ENCODE peak calls at places on chromosomes 2 and 18, in nine cellular contexts. P, C, U, M, T, S, W, O and H are unnamed samples.

GRCh38 chr2:84906108-84906899 is 848 bp downstream of the TMSB10 start:
- DNase-seq in P (peak), C (no peak), U (peak), M (peak), T (no peak), S (no peak), W (peak), O (peak), H (peak)

GRCh38 chr2:127320586-127321275 is 26.8 kb upstream of the ERCC3 start:
- DNase-seq in P (no peak), C (no peak), U (no peak), M (no peak), T (no peak), S (no peak), W (no peak), O (no peak), H (no peak)

GRCh38 chr2:108351889-108352288 is 25.9 kb upstream of the SULT1C4 start:
- DNase-seq in P (no peak), C (no peak), U (no peak), M (no peak), T (no peak), S (peak), W (no peak), O (no peak), H (peak)

GRCh38 chr2:218961651-218962570 is 2.4 kb downstream of the CDK5R2 start:
- DNase-seq in P (no peak), C (no peak), U (no peak), M (no peak), T (no peak), S (no peak), W (no peak), O (no peak), H (no peak)

GRCh38 chr18:48923746-48924580 is 26.8 kb downstream of the SMAD7 start:
- DNase-seq in P (no peak), C (no peak), U (peak), M (peak), T (no peak), S (peak), W (no peak), O (no peak), H (peak)

GRCh38 chr2:169928463-169928864 is 101.2 kb downstream of the UBR3 start:
- DNase-seq in P (no peak), C (peak), U (no peak), M (no peak), T (peak), S (peak), W (no peak), O (no peak), H (peak)

GRCh38 chr2:139271149-139271548 is 491.0 kb upstream of the NXPH2 start:
- DNase-seq in P (no peak), C (no peak), U (no peak), M (no peak), T (no peak), S (no peak), W (no peak), O (no peak), H (no peak)

GRCh38 chr2:75076088-75076487 is 117.6 kb downstream of the POLE4 start:
- DNase-seq in P (no peak), C (no peak), U (no peak), M (no peak), T (no peak), S (no peak), W (no peak), O (no peak), H (no peak)

GRCh38 chr2:120539937-120540718 is 194.2 kb downstream of the INHBB start:
- DNase-seq in P (peak), C (no peak), U (no peak), M (peak), T (peak), S (peak), W (peak), O (peak), H (peak)

GRCh38 chr2:240458044-240458899 is 22.8 kb downstream of the GPC1 start:
- DNase-seq in P (peak), C (no peak), U (peak), M (peak), T (no peak), S (no peak), W (peak), O (peak), H (no peak)

GRCh38 chr2:127155901-127156300 is 48.9 kb upstream of the BIN1 start:
- DNase-seq in P (no peak), C (no peak), U (no peak), M (no peak), T (no peak), S (peak), W (peak), O (no peak), H (peak)

GRCh38 chr2:105409717-105410116 is 10.9 kb upstream of the FHL2 start:
- DNase-seq in P (no peak), C (no peak), U (no peak), M (peak), T (peak), S (peak), W (peak), O (peak), H (peak)

GRCh38 chr2:98757904-98758421 is 27.0 kb upstream of the MGAT4A start:
- DNase-seq in P (peak), C (peak), U (peak), M (peak), T (peak), S (peak), W (peak), O (peak), H (peak)
- H3K4me3 ChIP-seq in P (no peak), C (peak), U (peak), M (no peak), T (no peak), S (no peak), W (peak), O (no peak), H (no peak)

GRCh38 chr2:111052621-111053020 is 68.1 kb upstream of the BCL2L11 start:
- DNase-seq in P (no peak), C (no peak), U (no peak), M (no peak), T (no peak), S (no peak), W (no peak), O (no peak), H (no peak)

GRCh38 chr2:111054791-111055627 is 65.7 kb upstream of the BCL2L11 start:
- DNase-seq in P (no peak), C (peak), U (no peak), M (no peak), T (no peak), S (no peak), W (no peak), O (no peak), H (no peak)

GRCh38 chr2:111055735-111056134 is 65.0 kb upstream of the BCL2L11 start:
- DNase-seq in P (no peak), C (no peak), U (no peak), M (no peak), T (no peak), S (no peak), W (no peak), O (no peak), H (no peak)

GRCh38 chr2:111053266-111053665 is 67.4 kb upstream of the BCL2L11 start:
- DNase-seq in P (no peak), C (no peak), U (no peak), M (no peak), T (no peak), S (no peak), W (no peak), O (no peak), H (no peak)

GRCh38 chr2:111053825-111054490 is 66.8 kb upstream of the BCL2L11 start:
- DNase-seq in P (no peak), C (no peak), U (no peak), M (no peak), T (no peak), S (no peak), W (no peak), O (no peak), H (no peak)
- H3K4me3 ChIP-seq in P (no peak), C (peak), U (no peak), M (no peak), T (no peak), S (no peak), W (no peak), O (no peak), H (no peak)

GRCh38 chr2:66443183-66443976 is 8.5 kb downstream of the MEIS1 start:
- DNase-seq in P (no peak), C (no peak), U (no peak), M (peak), T (no peak), S (peak), W (no peak), O (peak), H (peak)
- H3K4me3 ChIP-seq in P (peak), C (no peak), U (no peak), M (peak), T (peak), S (peak), W (no peak), O (peak), H (peak)

DNA sequence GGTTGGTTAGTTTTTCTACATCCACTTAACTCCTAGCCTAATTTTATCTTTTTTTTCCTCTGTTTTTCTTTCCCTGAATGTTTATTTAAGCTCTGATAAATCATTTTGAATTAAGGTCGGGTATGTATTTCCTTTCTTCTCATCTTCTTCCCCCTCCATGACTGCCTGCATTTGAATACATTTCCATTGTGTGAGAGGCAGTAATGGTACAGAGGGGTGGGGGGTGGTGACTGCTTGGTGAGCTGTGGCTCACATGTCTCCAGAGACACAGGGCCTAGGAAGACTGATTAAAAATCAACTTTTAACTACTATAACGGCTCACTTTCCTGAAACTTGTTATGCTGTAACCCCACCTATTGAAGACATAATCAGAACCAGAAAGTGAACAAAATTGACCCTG is 58.0 kb downstream of the NEDD4L start:
- DNase-seq in P (no peak), C (no peak), U (no peak), M (no peak), T (no peak), S (no peak), W (no peak), O (no peak), H (no peak)
- H3K4me3 ChIP-seq in P (no peak), C (no peak), U (no peak), M (no peak), T (no peak), S (no peak), W (no peak), O (no peak), H (no peak)

DNA sequence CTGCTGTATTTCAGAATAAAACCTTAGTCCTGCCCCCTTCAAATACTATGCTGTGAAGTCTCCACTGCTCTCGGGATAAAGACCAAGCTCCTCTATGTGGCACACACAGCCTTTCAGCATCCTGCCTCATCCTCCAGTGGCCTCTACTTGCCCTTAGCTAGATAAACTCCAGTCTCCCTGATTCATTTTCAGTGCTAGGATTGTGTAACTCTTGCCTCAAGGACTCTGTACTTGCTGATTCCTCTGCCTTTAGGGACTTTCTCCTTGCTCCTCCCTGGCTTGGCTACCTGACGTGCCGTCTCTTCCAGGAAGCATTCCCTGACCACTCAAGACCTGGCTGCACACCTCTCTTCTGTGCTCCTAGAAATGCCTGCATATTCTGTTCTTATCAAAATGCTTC is 416.7 kb downstream of the MTX2 start:
- DNase-seq in P (no peak), C (no peak), U (no peak), M (no peak), T (no peak), S (peak), W (no peak), O (no peak), H (peak)
- H3K4me3 ChIP-seq in P (no peak), C (no peak), U (no peak), M (no peak), T (no peak), S (no peak), W (no peak), O (no peak), H (no peak)

DNA sequence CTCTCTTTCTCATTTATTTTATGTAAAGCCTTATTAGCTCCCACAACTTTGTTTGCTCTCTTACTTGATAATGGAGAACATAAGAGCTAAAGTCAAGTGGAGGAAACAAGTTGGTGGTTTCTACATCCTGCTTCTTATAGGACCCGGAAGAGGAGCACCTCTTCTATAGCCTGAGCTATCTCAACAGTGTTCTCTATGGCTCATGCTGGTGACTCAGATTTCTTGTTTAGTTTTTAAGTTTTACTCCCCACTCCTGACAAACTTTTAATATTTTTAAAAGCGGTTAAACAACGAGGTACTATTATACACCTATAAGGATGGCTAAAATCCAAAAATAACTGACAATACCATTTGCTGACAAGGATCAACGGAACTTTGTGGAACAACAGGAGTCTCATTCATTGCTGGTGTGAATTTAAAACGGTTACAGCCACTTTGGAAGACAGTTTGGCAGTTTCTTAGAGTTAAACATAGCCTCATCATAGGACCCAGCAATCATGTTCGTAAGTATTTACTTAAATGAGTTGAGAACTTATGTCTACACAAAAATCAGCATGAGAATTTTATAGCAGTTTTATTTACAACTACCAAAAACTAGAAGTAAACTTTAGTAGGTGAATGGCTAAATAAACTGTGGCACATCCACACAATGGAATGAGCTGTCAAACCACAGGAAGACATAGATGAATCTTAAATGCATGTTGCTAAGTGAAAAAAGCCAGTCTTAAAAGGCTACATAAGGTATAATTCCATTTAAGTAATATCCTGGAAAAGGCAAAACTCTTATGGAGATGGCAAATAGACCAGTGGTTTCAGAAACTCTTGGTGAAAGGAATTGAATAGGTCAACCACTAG is 12.7 kb upstream of the CDC42EP3 start:
- DNase-seq in P (no peak), C (no peak), U (no peak), M (no peak), T (no peak), S (no peak), W (no peak), O (no peak), H (no peak)
- H3K4me3 ChIP-seq in P (no peak), C (no peak), U (no peak), M (no peak), T (no peak), S (no peak), W (no peak), O (no peak), H (no peak)

GRCh38 chr2:55054076-55054475 is 3.8 kb upstream of the RTN4 start:
- DNase-seq in P (no peak), C (peak), U (no peak), M (no peak), T (no peak), S (no peak), W (no peak), O (no peak), H (no peak)

GRCh38 chr2:55050133-55050994 is at the start of gene RTN4:
- DNase-seq in P (peak), C (peak), U (peak), M (peak), T (peak), S (peak), W (peak), O (peak), H (peak)

GRCh38 chr2:55051026-55051866 is 995 bp upstream of the RTN4 start:
- DNase-seq in P (no peak), C (peak), U (peak), M (peak), T (peak), S (peak), W (peak), O (no peak), H (peak)

GRCh38 chr2:55054476-55054875 is 4.2 kb upstream of the RTN4 start:
- DNase-seq in P (no peak), C (peak), U (no peak), M (no peak), T (no peak), S (no peak), W (no peak), O (no peak), H (no peak)

GRCh38 chr2:55052087-55053061 is 2.1 kb upstream of the RTN4 start:
- DNase-seq in P (no peak), C (peak), U (no peak), M (no peak), T (no peak), S (no peak), W (no peak), O (no peak), H (no peak)
- H3K4me3 ChIP-seq in P (peak), C (peak), U (no peak), M (no peak), T (no peak), S (no peak), W (peak), O (no peak), H (peak)

DNA sequence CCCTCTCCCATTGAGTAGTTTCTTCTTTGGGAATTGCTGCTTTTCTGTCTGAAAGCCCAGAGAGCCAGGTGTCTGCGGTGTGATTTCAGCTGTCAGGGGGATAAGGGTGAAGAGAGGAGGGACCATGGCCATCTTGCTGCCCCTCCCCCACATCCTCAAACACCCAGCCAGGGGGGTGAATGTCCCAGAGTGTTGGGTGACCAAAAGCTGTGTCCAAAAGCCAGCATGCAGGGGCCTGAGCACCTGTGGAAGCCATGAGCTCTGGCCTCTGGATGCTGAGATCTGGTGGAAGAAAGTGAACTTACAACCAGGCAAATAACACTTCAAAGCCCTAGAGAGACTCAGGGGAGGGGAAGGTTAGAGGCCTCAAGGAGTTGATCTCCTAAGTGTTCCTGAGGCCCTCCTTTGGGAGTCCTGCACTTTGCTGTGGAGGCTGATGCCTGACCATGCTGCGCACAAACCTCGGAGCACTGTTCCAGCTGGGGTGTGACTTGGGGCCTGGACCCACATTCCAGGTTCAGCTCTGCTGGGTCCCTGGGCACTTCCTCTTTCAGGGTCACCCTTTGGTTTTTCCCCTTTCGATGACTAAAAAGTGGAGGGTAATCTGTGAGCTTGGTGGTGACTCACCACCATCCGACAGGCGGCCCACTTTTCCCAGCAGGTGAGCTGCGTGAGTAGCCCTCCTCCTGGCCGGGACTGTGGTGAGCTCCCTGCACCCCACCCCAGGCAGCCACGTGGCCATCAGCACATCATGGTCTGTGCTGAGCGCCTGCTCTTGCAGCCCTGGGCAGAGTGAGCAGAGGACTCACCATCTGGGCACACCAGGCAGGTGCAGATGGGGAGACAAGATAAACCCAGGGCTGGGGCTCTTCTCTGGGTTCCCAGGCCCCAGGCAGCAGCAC is 66.8 kb upstream of the FOSL2 start:
- DNase-seq in P (no peak), C (no peak), U (no peak), M (no peak), T (no peak), S (no peak), W (no peak), O (no peak), H (no peak)
- H3K4me3 ChIP-seq in P (no peak), C (no peak), U (no peak), M (no peak), T (no peak), S (no peak), W (no peak), O (no peak), H (no peak)